ENCODE peak calls at places on chromosomes 12 and 14, in ten cellular contexts. K is left ventricle myocardium inferior, M is stomach, C is cardiac muscle cell, B is heart left ventricle, R is tibial artery, O is neuronal stem cell, Z is mesendoderm, E is GM23338, N is iPS DF 6.9. J is an unnamed sample.

GRCh38 chr12:50677858-50678257 is 86.0 kb upstream of the ATF1 start:
- DNase-seq in E (no peak), K (no peak), R (no peak), Z (no peak), M (no peak), O (no peak), B (peak; percentile 24), C (no peak), N (no peak), J (no peak)

GRCh38 chr14:23722675-23723074 is 86.5 kb downstream of the DHRS2 start:
- DNase-seq in Z (no peak), K (no peak), R (no peak), B (no peak), O (no peak), C (no peak), E (no peak), M (no peak), N (no peak), J (no peak)

GRCh38 chr12:43758247-43758727 is 303 bp downstream of the PUS7L start:
- DNase-seq in E (peak; percentile 36), N (no peak), R (peak; percentile 64), Z (peak; percentile 41), K (no peak), C (no peak), B (no peak), M (peak; percentile 26), O (peak; percentile 24), J (no peak)

GRCh38 chr14:81423504-81423903 is 23.4 kb upstream of the STON2 start:
- DNase-seq in R (peak; percentile 85), K (peak; percentile 50), O (no peak), M (no peak), E (no peak), N (no peak), Z (no peak), B (peak; percentile 52), C (no peak), J (no peak)

GRCh38 chr14:102927346-102927877 is 4.9 kb downstream of the AMN start:
- DNase-seq in K (no peak), Z (no peak), B (no peak), N (no peak), C (no peak), R (no peak), O (no peak), M (peak; percentile 73), E (peak; percentile 47), J (no peak)

GRCh38 chr14:50910495-50911420 is 33.5 kb downstream of the PYGL start:
- DNase-seq in O (no peak), R (no peak), K (no peak), C (no peak), Z (peak; percentile 96), E (peak; percentile 51), N (no peak), M (no peak), B (no peak), J (no peak)

GRCh38 chr14:67268456-67269115 is 27.4 kb downstream of the PALS1 start:
- DNase-seq in R (no peak), C (peak; percentile 38), N (peak; percentile 79), Z (peak; percentile 94), M (no peak), K (no peak), E (peak; percentile 94), O (peak; percentile 68), B (no peak), J (no peak)

GRCh38 chr12:49515266-49515665 is 23.6 kb upstream of the KCNH3 start:
- DNase-seq in R (no peak), C (no peak), O (no peak), K (no peak), N (no peak), Z (no peak), B (no peak), M (no peak), E (no peak), J (no peak)

GRCh38 chr14:99280852-99281251 is 8.9 kb upstream of the BCL11B start:
- DNase-seq in B (no peak), K (no peak), R (no peak), Z (no peak), M (no peak), C (no peak), E (no peak), O (no peak), N (no peak), J (no peak)

GRCh38 chr12:53483225-53483978 is 15.9 kb downstream of the MAP3K12 start:
- DNase-seq in C (no peak), K (no peak), N (no peak), B (no peak), M (no peak), E (peak; percentile 37), O (no peak), R (no peak), Z (peak; percentile 83), J (no peak)

GRCh38 chr12:11496157-11496851 is 100.9 kb upstream of the PRB2 start:
- DNase-seq in Z (peak; percentile 37), K (no peak), R (no peak), O (no peak), M (no peak), B (no peak), E (peak; percentile 49), C (no peak), N (no peak), J (no peak)

GRCh38 chr12:103751171-103751570 is 89.9 kb downstream of the NT5DC3 start:
- DNase-seq in N (no peak), K (no peak), R (no peak), E (peak; percentile 56), O (no peak), B (no peak), C (no peak), M (no peak), Z (peak; percentile 53), J (no peak)

GRCh38 chr14:33660248-33660647 is 290.6 kb downstream of the EGLN3 start:
- DNase-seq in K (no peak), O (no peak), B (no peak), R (no peak), N (no peak), M (no peak), E (no peak), C (no peak), Z (no peak), J (no peak)

GRCh38 chr14:33655421-33655820 is 295.5 kb downstream of the EGLN3 start:
- DNase-seq in N (no peak), M (no peak), Z (no peak), K (no peak), B (no peak), E (no peak), C (no peak), R (no peak), O (no peak), J (no peak)

GRCh38 chr14:33657478-33657877 is 293.4 kb downstream of the EGLN3 start:
- DNase-seq in C (no peak), O (no peak), Z (no peak), B (no peak), R (no peak), E (no peak), K (no peak), N (no peak), M (no peak), J (no peak)

DNA sequence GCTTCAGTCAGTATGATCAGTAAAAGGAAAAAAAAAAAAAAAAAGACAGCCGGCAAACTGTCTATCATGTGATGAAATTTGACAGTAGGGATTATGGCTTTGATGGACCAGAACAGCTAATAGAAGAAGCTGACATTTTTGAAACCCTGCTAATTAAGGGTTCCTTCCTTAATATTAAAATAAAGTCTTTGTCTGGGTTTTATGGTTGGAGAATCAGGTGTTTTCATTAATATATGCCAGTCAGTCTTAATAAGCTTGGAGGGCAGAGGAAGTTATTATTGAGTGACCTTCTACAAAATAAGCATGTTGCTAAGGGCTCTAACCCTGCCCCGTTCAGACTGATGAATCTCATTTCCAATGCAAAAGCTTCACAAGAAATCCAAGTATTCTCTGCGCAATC is 289.8 kb downstream of the EGLN3 start:
- DNase-seq in O (no peak), E (no peak), Z (no peak), C (no peak), N (no peak), K (no peak), M (no peak), R (no peak), B (no peak), J (no peak)
- H3K4me1 ChIP-seq in O (no peaks in the 10 kb centered on the region), E (no peaks in the 10 kb centered on the region), Z (no peaks in the 10 kb centered on the region), C (no peaks in the 10 kb centered on the region), N (no peaks in the 10 kb centered on the region), K (no peaks in the 10 kb centered on the region), M (no peaks in the 10 kb centered on the region), R (no peaks in the 10 kb centered on the region), B (no peaks in the 10 kb centered on the region), J (no peaks in the 10 kb centered on the region)

GRCh38 chr12:111028830-111029229 is 108.5 kb upstream of the MYL2 start:
- DNase-seq in Z (no peak), O (no peak), N (no peak), M (no peak), E (peak; percentile 46), R (no peak), K (no peak), B (no peak), C (peak; percentile 5), J (peak; percentile 11)

GRCh38 chr12:111029305-111029704 is 108.9 kb upstream of the MYL2 start:
- DNase-seq in E (no peak), K (no peak), O (no peak), M (no peak), B (no peak), N (no peak), Z (no peak), C (no peak), R (no peak), J (peak; percentile 7)

GRCh38 chr12:111029732-111030131 is 109.4 kb upstream of the MYL2 start:
- DNase-seq in O (no peak), R (no peak), Z (no peak), E (peak; percentile 47), M (no peak), N (no peak), C (no peak), K (no peak), B (no peak), J (peak; percentile 6)

GRCh38 chr12:111031956-111032919 is 111.9 kb upstream of the MYL2 start:
- DNase-seq in M (no peak), K (no peak), B (no peak), E (no peak), Z (no peak), O (no peak), C (no peak), R (no peak), N (no peak), J (peak; percentile 4)

GRCh38 chr12:111030800-111031199 is 110.4 kb upstream of the MYL2 start:
- DNase-seq in O (no peak), E (no peak), M (no peak), C (no peak), B (no peak), N (no peak), Z (no peak), R (no peak), K (no peak), J (no peak)
- H3K27me3 ChIP-seq in O (peaks cover 12% of the 10 kb centered on the region), E (peaks cover 29% of the 10 kb centered on the region), M (peaks cover 96% of the 10 kb centered on the region), C (peaks cover 46% of the 10 kb centered on the region), B (peaks cover 81% of the 10 kb centered on the region), N (peaks cover 2% of the 10 kb centered on the region), Z (no peaks in the 10 kb centered on the region), R (peaks cover 66% of the 10 kb centered on the region), K (peaks cover 98% of the 10 kb centered on the region), J (peaks cover 3% of the 10 kb centered on the region)

GRCh38 chr12:58414398-58414871 is 473.1 kb downstream of the ATP23 start:
- DNase-seq in E (no peak), M (no peak), N (no peak), Z (no peak), C (no peak), O (no peak), R (no peak), B (no peak), K (no peak), J (no peak)
- H3K4me1 ChIP-seq in E (peaks cover 14% of the 10 kb centered on the region), M (peaks cover 30% of the 10 kb centered on the region), N (peaks cover 2% of the 10 kb centered on the region), Z (no peaks in the 10 kb centered on the region), C (no peaks in the 10 kb centered on the region), O (peaks cover 7% of the 10 kb centered on the region), R (no peaks in the 10 kb centered on the region), B (peaks cover 17% of the 10 kb centered on the region), K (peaks cover 22% of the 10 kb centered on the region), J (peaks cover 18% of the 10 kb centered on the region)

GRCh38 chr14:64294672-64295413 is 672 bp upstream of the ESR2 start:
- DNase-seq in K (peak; percentile 68), R (peak; percentile 69), O (peak; percentile 48), N (no peak), E (peak; percentile 93), M (peak; percentile 84), Z (peak; percentile 73), B (peak; percentile 69), C (peak; percentile 89), J (peak; percentile 70)
- H3K27me3 ChIP-seq in K (peaks cover 29% of the 10 kb centered on the region), R (peaks cover 52% of the 10 kb centered on the region), O (peaks cover 16% of the 10 kb centered on the region), N (peaks cover 10% of the 10 kb centered on the region), E (peaks cover 29% of the 10 kb centered on the region), M (peaks cover 46% of the 10 kb centered on the region), Z (peaks cover 3% of the 10 kb centered on the region), B (peaks cover 23% of the 10 kb centered on the region), C (peaks cover 34% of the 10 kb centered on the region), J (no peaks in the 10 kb centered on the region)

J was measured in RWPE2.